ENCODE peak calls at places on chromosomes 13 and 19, in seven cellular contexts. J, P, X, U, V, C and H are unnamed samples.

GRCh38 chr13:27028683-27029480 is 142.7 kb downstream of the USP12 start:
- DNase-seq in J (no peak), P (no peak), X (no peak), U (no peak), V (no peak), C (no peak), H (no peak)

GRCh38 chr19:5228932-5229777 is 111.5 kb downstream of the PTPRS start:
- DNase-seq in J (no peak), P (no peak), X (no peak), U (no peak), V (no peak), C (no peak), H (no peak)

GRCh38 chr13:101301053-101301452 is 115.3 kb downstream of the NALCN start:
- DNase-seq in J (no peak), P (no peak), X (no peak), U (no peak), V (no peak), C (no peak), H (no peak)

GRCh38 chr13:32045963-32046785 is 14.6 kb downstream of the FRY start:
- DNase-seq in J (no peak), P (peak; percentile 71), X (no peak), U (peak; percentile 15), V (no peak), C (no peak), H (no peak)

GRCh38 chr19:43447655-43448054 is 17.8 kb downstream of the LYPD3 start:
- DNase-seq in J (no peak), P (no peak), X (no peak), U (no peak), V (no peak), C (no peak), H (no peak)

GRCh38 chr13:20616059-20616797 is 49.3 kb downstream of the IFT88 start:
- DNase-seq in J (no peak), P (no peak), X (no peak), U (no peak), V (peak; percentile 48), C (no peak), H (no peak)

GRCh38 chr19:49151339-49152217 is 3.6 kb downstream of the HRC start:
- DNase-seq in J (peak; percentile 75), P (peak; percentile 97), X (peak; percentile 99), U (no peak), V (peak; percentile 42), C (no peak), H (no peak)

GRCh38 chr19:19209372-19209771 is 2.4 kb upstream of the NCAN start:
- DNase-seq in J (no peak), P (no peak), X (no peak), U (no peak), V (no peak), C (no peak), H (no peak)

GRCh38 chr13:77022341-77022740 is 4.6 kb downstream of the FBXL3 start:
- DNase-seq in J (no peak), P (no peak), X (no peak), U (no peak), V (peak; percentile 39), C (no peak), H (no peak)

GRCh38 chr13:86976521-86977324 is 694.4 kb upstream of the SLITRK5 start:
- DNase-seq in J (no peak), P (no peak), X (no peak), U (no peak), V (no peak), C (no peak), H (no peak)

GRCh38 chr13:110109140-110109783 is 197.7 kb downstream of the COL4A1 start:
- DNase-seq in J (no peak), P (no peak), X (no peak), U (no peak), V (no peak), C (no peak), H (no peak)

GRCh38 chr13:26698392-26699196 is 62.0 kb downstream of the GPR12 start:
- DNase-seq in J (peak; percentile 84), P (peak; percentile 78), X (peak; percentile 90), U (peak; percentile 37), V (peak; percentile 93), C (peak; percentile 53), H (peak; percentile 74)

GRCh38 chr13:29908411-29908810 is 58.0 kb upstream of the UBL3 start:
- DNase-seq in J (peak; percentile 69), P (no peak), X (no peak), U (no peak), V (peak; percentile 82), C (no peak), H (no peak)

GRCh38 chr19:45591004-45591637 is 6.5 kb upstream of the OPA3 start:
- DNase-seq in J (peak; percentile 63), P (peak; percentile 47), X (peak; percentile 89), U (no peak), V (peak; percentile 26), C (no peak), H (peak; percentile 20)

GRCh38 chr13:34849406-34849805 is 92.7 kb upstream of the NBEA start:
- DNase-seq in J (no peak), P (no peak), X (no peak), U (no peak), V (no peak), C (no peak), H (no peak)

GRCh38 chr19:43777163-43777700 is 3.5 kb downstream of the KCNN4 start:
- DNase-seq in J (no peak), P (no peak), X (no peak), U (no peak), V (peak; percentile 23), C (peak; percentile 9), H (no peak)

GRCh38 chr19:21127001-21127400 is 14.8 kb upstream of the ZNF431 start:
- DNase-seq in J (no peak), P (no peak), X (no peak), U (no peak), V (no peak), C (no peak), H (no peak)

GRCh38 chr19:5826531-5827341 is 12.8 kb downstream of the FUT6 start:
- DNase-seq in J (peak; percentile 80), P (peak; percentile 94), X (peak; percentile 84), U (no peak), V (no peak), C (no peak), H (peak; percentile 14)

GRCh38 chr13:85266331-85266730 is 532.9 kb downstream of the SLITRK6 start:
- DNase-seq in J (no peak), P (peak; percentile 8), X (no peak), U (no peak), V (no peak), C (no peak), H (no peak)

GRCh38 chr19:6242677-6243076 is 37.1 kb downstream of the MLLT1 start:
- DNase-seq in J (no peak), P (no peak), X (no peak), U (no peak), V (no peak), C (no peak), H (no peak)

GRCh38 chr13:42893346-42893745 is 98.7 kb downstream of the EPSTI1 start:
- DNase-seq in J (no peak), P (no peak), X (no peak), U (no peak), V (peak; percentile 72), C (no peak), H (no peak)

GRCh38 chr19:10858204-10858828 is 10.1 kb downstream of the C19orf38 start:
- DNase-seq in J (no peak), P (no peak), X (no peak), U (no peak), V (no peak), C (no peak), H (no peak)

GRCh38 chr13:99215466-99215865 is 14.8 kb downstream of the UBAC2 start:
- DNase-seq in J (no peak), P (peak; percentile 89), X (peak; percentile 43), U (no peak), V (no peak), C (peak; percentile 83), H (peak; percentile 56)

GRCh38 chr13:73293902-73294523 is 235.2 kb downstream of the KLF5 start:
- DNase-seq in J (no peak), P (no peak), X (no peak), U (no peak), V (no peak), C (no peak), H (no peak)

GRCh38 chr19:53357821-53358581 is 7.5 kb upstream of the ZNF525 start:
- DNase-seq in J (peak; percentile 42), P (no peak), X (peak; percentile 42), U (no peak), V (no peak), C (no peak), H (no peak)

GRCh38 chr13:79988573-79988972 is 352.4 kb downstream of the SPRY2 start:
- DNase-seq in J (no peak), P (no peak), X (no peak), U (no peak), V (peak; percentile 74), C (no peak), H (no peak)

GRCh38 chr13:104831823-104832222 is 1703.6 kb downstream of the EFNB2 start:
- DNase-seq in J (no peak), P (no peak), X (no peak), U (no peak), V (no peak), C (no peak), H (no peak)

GRCh38 chr19:45668342-45668871 is 386 bp downstream of the GIPR start:
- DNase-seq in J (no peak), P (no peak), X (no peak), U (no peak), V (no peak), C (peak; percentile 22), H (peak; percentile 16)